ENCODE peak calls at places on chromosome 6, in seven cellular contexts. One of them, this sample, is unnamed.

GRCh38 chr6:13671742-13672141 is 39.9 kb downstream of the RANBP9 start:
- DNase-seq in COR-L47: no peak
- DNase-seq in NCI-H1092 treated with DMSO at 0.1 percent for 48 hours: no peak
- DNase-seq in endodermal cell: no peak
- DNase-seq in progenitor cell of endocrine pancreas: no peak
- DNase-seq in head of caudate nucleus: no peak
- DNase-seq in DMS53: no peak
- DNase-seq in this sample: no peak

GRCh38 chr6:38487423-38487822 is 152.3 kb downstream of the BTBD9 start:
- DNase-seq in progenitor cell of endocrine pancreas: no peak
- DNase-seq in NCI-H1092 treated with DMSO at 0.1 percent for 48 hours: no peak
- DNase-seq in COR-L47: no peak
- DNase-seq in head of caudate nucleus: no peak
- DNase-seq in endodermal cell: no peak
- DNase-seq in DMS53: no peak
- DNase-seq in this sample: no peak

GRCh38 chr6:149060300-149060984 is 257.1 kb upstream of the TAB2 start:
- DNase-seq in progenitor cell of endocrine pancreas: no peak
- DNase-seq in DMS53: peak
- DNase-seq in NCI-H1092 treated with DMSO at 0.1 percent for 48 hours: peak
- DNase-seq in endodermal cell: no peak
- DNase-seq in COR-L47: no peak
- DNase-seq in head of caudate nucleus: no peak
- DNase-seq in this sample: no peak

GRCh38 chr6:105193647-105194046 is 13.8 kb upstream of the POPDC3 start:
- DNase-seq in DMS53: no peak
- DNase-seq in progenitor cell of endocrine pancreas: no peak
- DNase-seq in COR-L47: no peak
- DNase-seq in endodermal cell: no peak
- DNase-seq in head of caudate nucleus: no peak
- DNase-seq in NCI-H1092 treated with DMSO at 0.1 percent for 48 hours: no peak
- DNase-seq in this sample: no peak

GRCh38 chr6:121828567-121828966 is 393.1 kb downstream of the GJA1 start:
- DNase-seq in DMS53: no peak
- DNase-seq in NCI-H1092 treated with DMSO at 0.1 percent for 48 hours: no peak
- DNase-seq in progenitor cell of endocrine pancreas: no peak
- DNase-seq in endodermal cell: no peak
- DNase-seq in head of caudate nucleus: no peak
- DNase-seq in COR-L47: no peak
- DNase-seq in this sample: no peak

GRCh38 chr6:44133981-44134711 is 6.8 kb downstream of the TMEM63B start:
- DNase-seq in endodermal cell: no peak
- DNase-seq in progenitor cell of endocrine pancreas: no peak
- DNase-seq in NCI-H1092 treated with DMSO at 0.1 percent for 48 hours: no peak
- DNase-seq in COR-L47: no peak
- DNase-seq in DMS53: no peak
- DNase-seq in head of caudate nucleus: no peak
- DNase-seq in this sample: no peak

GRCh38 chr6:103893082-103893481 is 966.6 kb downstream of the HACE1 start:
- DNase-seq in endodermal cell: no peak
- DNase-seq in progenitor cell of endocrine pancreas: no peak
- DNase-seq in NCI-H1092 treated with DMSO at 0.1 percent for 48 hours: no peak
- DNase-seq in COR-L47: no peak
- DNase-seq in head of caudate nucleus: no peak
- DNase-seq in DMS53: no peak
- DNase-seq in this sample: no peak

GRCh38 chr6:37033255-37033654 is 27.8 kb downstream of the FGD2 start:
- DNase-seq in progenitor cell of endocrine pancreas: no peak
- DNase-seq in NCI-H1092 treated with DMSO at 0.1 percent for 48 hours: no peak
- DNase-seq in head of caudate nucleus: no peak
- DNase-seq in COR-L47: no peak
- DNase-seq in endodermal cell: no peak
- DNase-seq in DMS53: no peak
- DNase-seq in this sample: no peak

GRCh38 chr6:150741633-150742200 is 123.8 kb upstream of the MTHFD1L start:
- DNase-seq in progenitor cell of endocrine pancreas: no peak
- DNase-seq in DMS53: peak
- DNase-seq in head of caudate nucleus: no peak
- DNase-seq in NCI-H1092 treated with DMSO at 0.1 percent for 48 hours: no peak
- DNase-seq in COR-L47: no peak
- DNase-seq in endodermal cell: peak
- DNase-seq in this sample: no peak

GRCh38 chr6:138468320-138469015 is 30.8 kb downstream of the NHSL1 start:
- DNase-seq in head of caudate nucleus: no peak
- DNase-seq in endodermal cell: no peak
- DNase-seq in progenitor cell of endocrine pancreas: no peak
- DNase-seq in DMS53: peak
- DNase-seq in COR-L47: no peak
- DNase-seq in NCI-H1092 treated with DMSO at 0.1 percent for 48 hours: no peak
- DNase-seq in this sample: no peak

GRCh38 chr6:167398214-167399050 is 73.5 kb downstream of the TTLL2 start:
- DNase-seq in endodermal cell: peak
- DNase-seq in progenitor cell of endocrine pancreas: no peak
- DNase-seq in head of caudate nucleus: no peak
- DNase-seq in DMS53: no peak
- DNase-seq in NCI-H1092 treated with DMSO at 0.1 percent for 48 hours: no peak
- DNase-seq in COR-L47: no peak
- DNase-seq in this sample: no peak

GRCh38 chr6:170047813-170048212 is 243.1 kb downstream of the DLL1 start:
- DNase-seq in DMS53: no peak
- DNase-seq in progenitor cell of endocrine pancreas: no peak
- DNase-seq in head of caudate nucleus: no peak
- DNase-seq in endodermal cell: no peak
- DNase-seq in COR-L47: no peak
- DNase-seq in NCI-H1092 treated with DMSO at 0.1 percent for 48 hours: no peak
- DNase-seq in this sample: no peak

This sample was measured in GM12864.